ENCODE peak calls at places on chromosomes 7 and 10, in ten cellular contexts. P is Peyer's patch, N is testis, F is HepG2, A is body of pancreas, Y is HCT116, K is IMR-90, T is spleen, U is GM12878, S is stomach. R is an unnamed sample.

GRCh38 chr10:128056303-128057050 is 69.7 kb downstream of the MKI67 start:
- DNase-seq in N (no peak), S (no peak), T (peak), P (no peak), F (no peak), K (no peak), U (no peak), Y (no peak), A (no peak), R (no peak)

GRCh38 chr7:132400667-132401142 is 175.6 kb downstream of the PLXNA4 start:
- DNase-seq in Y (no peak), A (no peak), P (no peak), U (no peak), S (no peak), F (no peak), K (no peak), N (peak), T (peak), R (no peak)

GRCh38 chr7:32161708-32162107 is 91.5 kb upstream of the PDE1C start:
- DNase-seq in A (no peak), K (peak), S (no peak), N (no peak), T (no peak), P (no peak), F (no peak), U (no peak), Y (no peak), R (no peak)

GRCh38 chr7:3893151-3893788 is 592.2 kb downstream of the SDK1 start:
- DNase-seq in N (no peak), P (no peak), K (no peak), U (no peak), S (no peak), T (no peak), F (no peak), A (no peak), Y (no peak), R (no peak)

GRCh38 chr10:48455055-48455391 is 148.5 kb downstream of the MAPK8 start:
- DNase-seq in U (no peak), S (no peak), P (peak), K (no peak), F (no peak), Y (no peak), N (no peak), A (no peak), T (peak), R (no peak)

GRCh38 chr10:76736392-76736791 is 901.2 kb downstream of the KCNMA1 start:
- DNase-seq in T (no peak), F (no peak), N (no peak), K (no peak), U (no peak), Y (no peak), P (no peak), A (no peak), S (no peak), R (no peak)

GRCh38 chr10:104342941-104343411 is 4.7 kb upstream of the ITPRIP start:
- DNase-seq in N (no peak), S (no peak), P (no peak), K (no peak), F (peak), A (no peak), T (no peak), U (no peak), Y (no peak), R (no peak)

GRCh38 chr10:42428534-42428933 is 209.8 kb downstream of the ZNF33B start:
- DNase-seq in T (no peak), Y (peak), P (no peak), K (no peak), U (no peak), A (no peak), N (no peak), F (peak), S (no peak), R (no peak)

GRCh38 chr10:73759512-73760115 is 15.4 kb downstream of the SEC24C start:
- DNase-seq in P (peak), T (peak), N (no peak), K (no peak), F (no peak), A (peak), Y (no peak), U (no peak), S (peak), R (peak)

GRCh38 chr10:125123363-125124113 is 36.8 kb downstream of the CTBP2 start:
- DNase-seq in K (peak), A (peak), S (peak), N (peak), Y (peak), F (no peak), P (peak), U (no peak), T (peak), R (peak)

GRCh38 chr7:3042861-3043489 is 692 bp downstream of the CARD11 start:
- DNase-seq in Y (no peak), T (peak), P (peak), N (no peak), K (no peak), U (no peak), S (no peak), F (no peak), A (no peak), R (peak)

GRCh38 chr7:148802101-148802493 is 82.0 kb downstream of the EZH2 start:
- DNase-seq in K (no peak), A (no peak), P (no peak), Y (no peak), U (no peak), S (no peak), N (no peak), F (no peak), T (no peak), R (no peak)

GRCh38 chr10:58026036-58026435 is 241.7 kb downstream of the IPMK start:
- DNase-seq in K (no peak), T (no peak), S (no peak), Y (no peak), A (no peak), U (no peak), N (no peak), F (no peak), P (no peak), R (no peak)

GRCh38 chr7:31603076-31603475 is 83.9 kb upstream of the PPP1R17 start:
- DNase-seq in K (no peak), T (no peak), S (no peak), N (no peak), P (no peak), U (no peak), A (no peak), Y (no peak), F (no peak), R (no peak)

GRCh38 chr10:95440756-95441546 is 120.2 kb downstream of the SORBS1 start:
- DNase-seq in T (no peak), A (peak), Y (no peak), P (no peak), N (no peak), F (peak), U (peak), S (no peak), K (no peak), R (no peak)

GRCh38 chr7:43302211-43302711 is 189.8 kb downstream of the HECW1 start:
- DNase-seq in P (no peak), K (peak), U (no peak), N (no peak), F (peak), A (no peak), S (no peak), Y (no peak), T (no peak), R (no peak)

GRCh38 chr10:61376908-61377368 is 76.2 kb downstream of the TMEM26 start:
- DNase-seq in F (no peak), A (no peak), S (no peak), U (no peak), T (peak), N (no peak), K (no peak), P (no peak), Y (no peak), R (no peak)

GRCh38 chr7:11833431-11833830 is 1.4 kb upstream of the THSD7A start:
- DNase-seq in P (no peak), Y (no peak), K (no peak), A (no peak), F (no peak), N (no peak), S (no peak), U (no peak), T (no peak), R (no peak)

GRCh38 chr7:4215176-4215720 is 466.8 kb upstream of the FOXK1 start:
- DNase-seq in K (no peak), T (no peak), F (no peak), S (no peak), A (no peak), U (no peak), N (no peak), P (no peak), Y (no peak), R (no peak)

GRCh38 chr10:52752261-52752660 is 20.3 kb downstream of the MBL2 start:
- DNase-seq in F (no peak), Y (no peak), S (no peak), U (no peak), P (no peak), K (no peak), T (no peak), A (no peak), N (no peak), R (no peak)

GRCh38 chr10:26627320-26627719 is 70.2 kb upstream of the PDSS1 start:
- DNase-seq in K (no peak), F (peak), A (no peak), Y (peak), S (no peak), N (no peak), U (no peak), T (no peak), P (no peak), R (no peak)

GRCh38 chr10:69679736-69680135 is 49.7 kb downstream of the FAM241B start:
- DNase-seq in S (no peak), U (no peak), Y (no peak), T (peak), K (no peak), N (no peak), F (no peak), A (no peak), P (no peak), R (no peak)

GRCh38 chr10:88473989-88474883 is 108.9 kb downstream of the RNLS start:
- DNase-seq in P (peak), T (no peak), A (peak), K (no peak), Y (peak), S (peak), U (no peak), N (no peak), F (no peak), R (peak)

GRCh38 chr10:21978191-21978862 is 25.2 kb downstream of the DNAJC1 start:
- DNase-seq in T (no peak), A (no peak), F (no peak), P (no peak), N (no peak), K (peak), U (no peak), Y (no peak), S (no peak), R (no peak)

GRCh38 chr7:47470567-47471357 is 111.1 kb downstream of the TNS3 start:
- DNase-seq in F (peak), P (peak), U (no peak), N (no peak), T (no peak), K (no peak), Y (no peak), S (peak), A (peak), R (peak)

GRCh38 chr10:87844837-87845623 is 18.3 kb downstream of the KLLN start:
- DNase-seq in K (peak), N (no peak), U (no peak), Y (no peak), P (peak), T (no peak), A (no peak), S (no peak), F (peak), R (no peak)

GRCh38 chr10:105149371-105149871 is 508.3 kb downstream of the SORCS3 start:
- DNase-seq in N (no peak), Y (no peak), S (no peak), F (no peak), A (no peak), K (no peak), P (no peak), U (no peak), T (no peak), R (no peak)

GRCh38 chr7:106329971-106330733 is 45.4 kb upstream of the NAMPT start:
- DNase-seq in Y (no peak), S (no peak), P (no peak), U (no peak), A (no peak), F (no peak), K (peak), T (no peak), N (no peak), R (no peak)

GRCh38 chr7:17732083-17732482 is 208.2 kb downstream of the SNX13 start:
- DNase-seq in A (no peak), S (no peak), N (no peak), K (no peak), Y (no peak), T (no peak), F (no peak), U (no peak), P (no peak), R (no peak)

GRCh38 chr10:124740374-124741280 is 3.6 kb downstream of the FAM53B start:
- DNase-seq in A (peak), S (no peak), Y (no peak), U (no peak), T (peak), K (peak), F (peak), P (peak), N (peak), R (peak)

GRCh38 chr7:38040831-38041230 is 120.4 kb downstream of the EPDR1 start:
- DNase-seq in F (no peak), U (no peak), S (no peak), T (no peak), Y (no peak), P (no peak), A (no peak), N (no peak), K (no peak), R (no peak)

GRCh38 chr7:85685901-85686300 is 499.0 kb upstream of the SEMA3D start:
- DNase-seq in S (no peak), Y (no peak), A (no peak), U (no peak), P (no peak), K (no peak), N (no peak), F (no peak), T (no peak), R (no peak)

DNA sequence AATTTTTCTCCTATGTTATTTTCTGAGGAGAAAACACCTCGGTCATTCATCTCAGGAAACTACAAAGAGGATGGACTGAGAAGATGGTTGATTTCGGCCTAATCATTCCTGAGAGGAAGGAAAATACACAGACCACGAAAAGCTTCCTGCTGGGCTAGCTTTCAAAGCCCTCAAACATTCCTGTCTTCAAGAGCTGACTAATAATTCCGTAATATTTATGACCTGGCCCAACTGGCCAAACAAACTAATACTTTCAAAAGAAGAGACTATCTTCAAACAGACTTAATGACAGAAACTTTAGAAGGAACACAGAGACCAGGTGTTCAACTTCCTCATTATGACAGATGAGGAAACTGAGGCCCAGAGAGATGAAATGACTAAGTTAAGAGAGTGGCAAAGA is 215.1 kb upstream of the FRMD4A start:
- DNase-seq in K (peak), N (no peak), U (no peak), S (no peak), T (no peak), P (no peak), Y (no peak), F (no peak), A (no peak), R (no peak)
- H3K27ac ChIP-seq in K (peak), N (no peak), U (no peak), S (no peak), T (no peak), P (no peak), Y (no peak), F (no peak), A (peak), R (no peak)

GRCh38 chr7:234712-235553 is 42.6 kb downstream of the FAM20C start:
- DNase-seq in S (peak), P (no peak), K (peak), N (peak), U (no peak), Y (no peak), T (no peak), F (peak), A (peak), R (peak)
- H3K4me3 ChIP-seq in S (peak), P (no peak), K (no peak), N (no peak), U (no peak), Y (no peak), T (no peak), F (peak), A (no peak), R (no peak)

GRCh38 chr10:119469846-119470245 is 72.7 kb downstream of the RGS10 start:
- DNase-seq in U (no peak), A (no peak), S (no peak), N (no peak), K (no peak), F (no peak), Y (no peak), P (no peak), T (peak), R (no peak)

GRCh38 chr10:119477444-119477843 is 65.1 kb downstream of the RGS10 start:
- DNase-seq in A (no peak), P (no peak), K (no peak), N (no peak), T (peak), F (no peak), S (no peak), Y (no peak), U (peak), R (no peak)

GRCh38 chr10:119474606-119475005 is 67.9 kb downstream of the RGS10 start:
- DNase-seq in U (no peak), Y (no peak), A (no peak), P (no peak), T (peak), S (no peak), K (no peak), N (no peak), F (no peak), R (no peak)

GRCh38 chr10:119470920-119471702 is 71.4 kb downstream of the RGS10 start:
- DNase-seq in P (no peak), K (no peak), N (no peak), T (no peak), A (no peak), F (no peak), Y (no peak), U (no peak), S (no peak), R (no peak)

DNA sequence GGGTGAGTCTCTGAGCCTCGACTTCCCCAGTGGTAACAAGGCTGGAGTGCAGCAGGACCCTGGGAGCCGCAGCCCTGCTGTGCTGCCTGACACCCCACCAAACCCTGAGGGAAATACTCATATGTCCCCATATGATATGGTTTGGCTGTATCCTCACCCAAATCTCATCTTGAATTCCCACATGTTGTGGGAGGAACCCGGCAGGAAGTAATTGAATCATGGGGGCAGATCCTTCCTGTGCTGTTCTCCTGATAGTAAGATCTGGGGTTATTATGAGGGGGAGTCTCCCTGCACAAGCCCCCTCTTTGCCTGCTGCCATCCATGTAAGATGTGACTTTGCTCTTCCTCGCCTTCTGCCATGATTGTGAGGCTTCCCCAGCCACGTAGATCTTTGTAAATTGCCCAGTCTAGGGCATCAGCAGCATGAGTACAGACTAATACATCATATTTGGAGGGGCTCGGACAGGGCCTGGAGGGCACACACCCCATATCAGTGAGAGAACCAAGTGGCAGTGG is 68.7 kb downstream of the RGS10 start:
- DNase-seq in P (no peak), A (no peak), U (no peak), Y (no peak), F (no peak), T (no peak), S (no peak), K (no peak), N (no peak), R (no peak)
- TF ChIP-seq POLR2A in P (no peak), A (no peak), U (no peak), Y (no peak), F (no peak), T (no peak), S (no peak), K (no peak), N (no peak), R (no peak)

GRCh38 chr10:71086439-71087080 is 125.8 kb upstream of the UNC5B start:
- DNase-seq in F (no peak), A (no peak), P (peak), Y (no peak), N (no peak), T (peak), K (no peak), U (no peak), S (no peak), R (no peak)

GRCh38 chr10:71084061-71084817 is 128.1 kb upstream of the UNC5B start:
- DNase-seq in A (no peak), N (peak), Y (no peak), T (peak), P (peak), F (no peak), K (no peak), U (no peak), S (peak), R (peak)

GRCh38 chr10:71084818-71085126 is 127.6 kb upstream of the UNC5B start:
- DNase-seq in N (no peak), T (no peak), A (no peak), S (no peak), K (no peak), F (no peak), P (no peak), Y (no peak), U (no peak), R (no peak)

GRCh38 chr10:71087622-71088021 is 124.7 kb upstream of the UNC5B start:
- DNase-seq in S (peak), K (no peak), U (no peak), F (no peak), Y (no peak), T (no peak), N (peak), A (no peak), P (peak), R (no peak)

GRCh38 chr10:71085689-71086438 is 126.5 kb upstream of the UNC5B start:
- DNase-seq in T (peak), U (no peak), N (peak), S (peak), Y (no peak), A (no peak), K (no peak), P (peak), F (no peak), R (peak)
- H3K27ac ChIP-seq in T (no peak), U (no peak), N (no peak), S (no peak), Y (no peak), A (no peak), K (no peak), P (no peak), F (no peak), R (no peak)

DNA sequence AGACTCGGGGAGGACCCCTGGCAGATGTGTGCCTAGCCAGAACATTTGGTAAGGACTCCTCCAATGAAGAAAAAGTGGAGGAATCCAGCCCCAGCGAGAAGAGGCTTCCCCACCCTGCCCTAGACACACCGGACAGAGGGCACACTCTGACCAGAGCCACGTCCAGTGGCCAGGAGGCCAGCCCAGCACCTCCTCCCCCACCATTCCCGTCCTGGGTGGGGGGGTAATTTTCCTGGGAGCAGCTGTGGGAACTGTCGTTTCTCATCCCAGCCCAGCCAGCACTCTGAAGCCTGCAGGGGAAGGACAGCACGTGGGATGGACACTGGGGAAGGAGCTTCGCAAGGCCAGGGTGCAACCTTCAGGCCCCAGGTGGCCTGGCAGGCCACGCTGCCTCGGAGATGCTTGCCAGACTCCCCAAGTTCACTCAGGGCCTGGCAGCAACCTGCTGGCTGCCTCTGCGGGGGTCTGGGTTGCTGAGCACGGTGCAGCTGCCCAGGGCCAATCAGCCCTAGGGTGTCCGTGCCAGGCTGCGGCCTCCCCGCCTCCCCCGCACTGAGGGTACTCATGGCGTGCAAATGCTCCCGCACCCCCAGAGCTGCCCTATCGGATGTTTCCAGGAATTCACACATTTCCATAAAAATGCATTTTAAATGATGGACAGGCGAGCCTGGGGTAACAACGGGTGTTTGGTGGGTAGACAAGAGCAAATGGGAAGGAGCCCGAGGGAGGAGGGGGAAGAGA is 2.0 kb upstream of the EN2 start:
- DNase-seq in A (no peak), P (no peak), F (no peak), T (peak), N (no peak), Y (no peak), K (no peak), S (no peak), U (no peak), R (no peak)
- H3K4me3 ChIP-seq in A (no peak), P (no peak), F (no peak), T (no peak), N (no peak), Y (peak), K (no peak), S (no peak), U (no peak), R (no peak)